ENCODE peak calls at places on chromosomes 7 and 10, in five cellular contexts. F is fibroblast of the conjunctiva; H is GM04504; J is stimulated activated CD8-positive, alpha-beta memory T cell treated with anti-CD3 and anti-CD28 coated beads, Interleukin-4, amount 100 ng/mL, for 4 hours; U is Calu3. B is an unnamed sample.

GRCh38 chr7:134669845-134670373 is 23.3 kb downstream of the BPGM start:
- DNase-seq in F (no peak), H (peak), J (peak), U (peak), B (no peak)

GRCh38 chr10:35633006-35633980 is 8.8 kb downstream of the FZD8 start:
- DNase-seq in F (no peak), H (no peak), J (no peak), U (no peak), B (no peak)

GRCh38 chr10:86815035-86815617 is 58.7 kb downstream of the BMPR1A start:
- DNase-seq in F (peak), H (peak), J (no peak), U (no peak), B (no peak)

GRCh38 chr10:31031205-31031665 is 430 bp downstream of the ZNF438 start:
- DNase-seq in F (no peak), H (no peak), J (no peak), U (no peak), B (no peak)

GRCh38 chr7:5210751-5211338 is 20.8 kb downstream of the WIPI2 start:
- DNase-seq in F (no peak), H (no peak), J (no peak), U (no peak), B (no peak)

GRCh38 chr7:1520574-1521234 is 9.8 kb upstream of the MAFK start:
- DNase-seq in F (peak), H (no peak), J (no peak), U (peak), B (no peak)

GRCh38 chr10:46537309-46537708 is 19.1 kb downstream of the GPRIN2 start:
- DNase-seq in F (no peak), H (no peak), J (no peak), U (no peak), B (no peak)

GRCh38 chr7:8109196-8110022 is 140.8 kb downstream of the GLCCI1 start:
- DNase-seq in F (no peak), H (peak), J (no peak), U (no peak), B (no peak)

GRCh38 chr7:157208758-157209413 is 70.2 kb downstream of the UBE3C start:
- DNase-seq in F (no peak), H (no peak), J (no peak), U (no peak), B (no peak)

GRCh38 chr7:836429-836828 is 4.2 kb downstream of the SUN1 start:
- DNase-seq in F (no peak), H (no peak), J (no peak), U (peak), B (no peak)

GRCh38 chr7:37033141-37033540 is 308.8 kb upstream of the AOAH start:
- DNase-seq in F (no peak), H (no peak), J (no peak), U (no peak), B (no peak)

GRCh38 chr10:3682745-3683144 is 102.3 kb downstream of the KLF6 start:
- DNase-seq in F (no peak), H (no peak), J (no peak), U (no peak), B (no peak)

GRCh38 chr10:128499486-128499885 is 373.3 kb upstream of the MKI67 start:
- DNase-seq in F (no peak), H (no peak), J (no peak), U (no peak), B (no peak)

GRCh38 chr10:79948976-79949722 is at the start of gene SFTPD:
- DNase-seq in F (no peak), H (no peak), J (no peak), U (peak), B (no peak)

GRCh38 chr7:106776618-106777347 is 88.3 kb upstream of the PIK3CG start:
- DNase-seq in F (no peak), H (no peak), J (no peak), U (no peak), B (no peak)

GRCh38 chr7:73831656-73832579 is 1.1 kb downstream of the CLDN4 start:
- DNase-seq in F (no peak), H (no peak), J (no peak), U (peak), B (no peak)

GRCh38 chr7:21318190-21318915 is 109.5 kb upstream of the SP4 start:
- DNase-seq in F (no peak), H (no peak), J (no peak), U (no peak), B (no peak)

GRCh38 chr10:52443419-52444388 is 129.6 kb downstream of the DKK1 start:
- DNase-seq in F (peak), H (peak), J (no peak), U (no peak), B (no peak)

GRCh38 chr7:1243964-1244416 is 11.3 kb downstream of the UNCX start:
- DNase-seq in F (no peak), H (no peak), J (no peak), U (no peak), B (no peak)

GRCh38 chr10:29243750-29244149 is 45.1 kb upstream of the LYZL1 start:
- DNase-seq in F (no peak), H (no peak), J (no peak), U (peak), B (no peak)

GRCh38 chr7:29091722-29092121 is 54.6 kb downstream of the CPVL start:
- DNase-seq in F (no peak), H (no peak), J (no peak), U (no peak), B (no peak)

GRCh38 chr10:12350167-12350872 is 973 bp downstream of the CAMK1D start:
- DNase-seq in F (no peak), H (no peak), J (peak), U (no peak), B (no peak)

GRCh38 chr7:32507416-32507815 is 12.1 kb downstream of the AVL9 start:
- DNase-seq in F (no peak), H (peak), J (no peak), U (no peak), B (no peak)

GRCh38 chr7:586494-586893 is 66.8 kb upstream of the PDGFA start:
- DNase-seq in F (no peak), H (no peak), J (no peak), U (no peak), B (no peak)

GRCh38 chr7:104956753-104957450 is 57.1 kb upstream of the KMT2E start:
- DNase-seq in F (no peak), H (peak), J (no peak), U (no peak), B (no peak)

GRCh38 chr10:70536196-70536920 is 57.8 kb downstream of the PALD1 start:
- DNase-seq in F (no peak), H (no peak), J (no peak), U (no peak), B (no peak)

GRCh38 chr10:3217301-3217700 is 44.7 kb upstream of the PITRM1 start:
- DNase-seq in F (no peak), H (peak), J (no peak), U (no peak), B (no peak)

GRCh38 chr10:32256613-32257437 is 90.1 kb downstream of the EPC1 start:
- DNase-seq in F (no peak), H (peak), J (peak), U (peak), B (no peak)

GRCh38 chr7:116521046-116521664 is 3.7 kb upstream of the CAV1 start:
- DNase-seq in F (no peak), H (no peak), J (no peak), U (no peak), B (no peak)

GRCh38 chr7:22129819-22130580 is 184.3 kb upstream of the CDCA7L start:
- DNase-seq in F (no peak), H (no peak), J (no peak), U (no peak), B (no peak)

GRCh38 chr10:11243425-11244222 is 226.0 kb downstream of the CELF2 start:
- DNase-seq in F (no peak), H (no peak), J (no peak), U (no peak), B (no peak)

GRCh38 chr7:43506460-43506859 is 76.4 kb upstream of the STK17A start:
- DNase-seq in F (no peak), H (no peak), J (no peak), U (no peak), B (no peak)

GRCh38 chr7:116571037-116571436 is 46.2 kb downstream of the CAV1 start:
- DNase-seq in F (peak), H (peak), J (no peak), U (no peak), B (no peak)

B was measured in vagina.